ENCODE peak calls at places on chromosomes 16 and 17, in six cellular contexts. E is lower leg skin, V is vagina, C is fibroblast of mammary gland, R is OCI-LY7, G is left ventricle myocardium inferior. Y is an unnamed sample.

GRCh38 chr17:40471856-40472732 is 28.8 kb downstream of the IGFBP4 start:
- DNase-seq in E (no peak), G (no peak), V (no peak), R (no peak), C (no peak), Y (no peak)

GRCh38 chr16:72300892-72301291 is 128.9 kb upstream of the PMFBP1 start:
- DNase-seq in R (no peak), V (no peak), C (no peak), E (no peak), G (no peak), Y (no peak)

GRCh38 chr17:82909322-82909904 is 69.6 kb upstream of the ZNF750 start:
- DNase-seq in R (no peak), E (no peak), V (no peak), C (no peak), G (no peak), Y (no peak)

GRCh38 chr16:51951668-51952298 is 595.2 kb downstream of the TOX3 start:
- DNase-seq in G (no peak), E (no peak), V (no peak), C (no peak), R (no peak), Y (no peak)

GRCh38 chr16:11629071-11630030 is 38.9 kb upstream of the SNN start:
- DNase-seq in E (no peak), C (no peak), G (peak; percentile 41), V (no peak), R (peak; percentile 83), Y (no peak)

GRCh38 chr16:74304164-74304834 is 7.7 kb downstream of the PSMD7 start:
- DNase-seq in R (peak; percentile 34), G (no peak), E (no peak), V (no peak), C (peak; percentile 23), Y (no peak)

GRCh38 chr17:40604327-40605080 is 39.2 kb upstream of the CCR7 start:
- DNase-seq in G (no peak), C (no peak), E (no peak), R (no peak), V (no peak), Y (no peak)

GRCh38 chr16:6249863-6250262 is 1082.8 kb upstream of the RBFOX1 start:
- DNase-seq in E (no peak), G (no peak), V (no peak), C (no peak), R (no peak), Y (no peak)

GRCh38 chr17:30095507-30096244 is 20.9 kb upstream of the NSRP1 start:
- DNase-seq in E (no peak), R (peak; percentile 55), V (no peak), C (peak; percentile 80), G (no peak), Y (no peak)

GRCh38 chr16:71426069-71426879 is 15.6 kb downstream of the TLE7 start:
- DNase-seq in G (no peak), C (peak; percentile 95), R (no peak), V (no peak), E (no peak), Y (no peak)

GRCh38 chr16:23676924-23677480 is 1.7 kb upstream of the PLK1 start:
- DNase-seq in G (no peak), V (no peak), R (no peak), C (peak; percentile 77), E (no peak), Y (no peak)

GRCh38 chr17:64398330-64398729 is 7.7 kb upstream of the PECAM1 start:
- DNase-seq in G (no peak), R (no peak), V (no peak), E (no peak), C (no peak), Y (no peak)

GRCh38 chr16:87161822-87162676 is 155.1 kb downstream of the C16orf95 start:
- DNase-seq in V (no peak), R (peak; percentile 18), C (no peak), G (no peak), E (no peak), Y (no peak)

GRCh38 chr16:30456302-30456701 is 10.6 kb upstream of the SEPHS2 start:
- DNase-seq in V (no peak), R (no peak), G (no peak), E (no peak), C (no peak), Y (no peak)

GRCh38 chr17:72693147-72693878 is 399.2 kb downstream of the SLC39A11 start:
- DNase-seq in R (no peak), C (peak; percentile 66), G (no peak), V (no peak), E (no peak), Y (no peak)

GRCh38 chr16:81740163-81740562 is 38.9 kb upstream of the PLCG2 start:
- DNase-seq in V (no peak), G (no peak), E (no peak), R (peak; percentile 93), C (no peak), Y (no peak)

GRCh38 chr16:85615852-85616607 is 2.9 kb downstream of the GSE1 start:
- DNase-seq in R (peak; percentile 94), C (peak; percentile 71), V (no peak), G (peak; percentile 71), E (peak; percentile 76), Y (peak; percentile 77)
- H3K4me3 ChIP-seq in R (peak overlapping the region; percentile 76), C (no peak overlapping the region), V (peak overlapping the region; percentile 11), G (peak overlapping the region; percentile 82), E (no peak overlapping the region), Y (peak overlapping the region; percentile 61)

GRCh38 chr17:45413498-45413923 is 19.2 kb downstream of the ARHGAP27 start:
- DNase-seq in R (no peak), G (peak; percentile 62), E (no peak), C (no peak), V (no peak), Y (peak; percentile 60)

GRCh38 chr17:45408611-45409421 is 23.9 kb downstream of the ARHGAP27 start:
- DNase-seq in R (no peak), V (no peak), G (no peak), C (no peak), E (no peak), Y (no peak)

GRCh38 chr17:45409659-45410076 is 23.0 kb downstream of the ARHGAP27 start:
- DNase-seq in C (no peak), G (no peak), E (no peak), V (no peak), R (peak; percentile 56), Y (no peak)

GRCh38 chr17:45411348-45412105 is 21.1 kb downstream of the ARHGAP27 start:
- DNase-seq in G (no peak), E (no peak), R (no peak), V (no peak), C (no peak), Y (no peak)

DNA sequence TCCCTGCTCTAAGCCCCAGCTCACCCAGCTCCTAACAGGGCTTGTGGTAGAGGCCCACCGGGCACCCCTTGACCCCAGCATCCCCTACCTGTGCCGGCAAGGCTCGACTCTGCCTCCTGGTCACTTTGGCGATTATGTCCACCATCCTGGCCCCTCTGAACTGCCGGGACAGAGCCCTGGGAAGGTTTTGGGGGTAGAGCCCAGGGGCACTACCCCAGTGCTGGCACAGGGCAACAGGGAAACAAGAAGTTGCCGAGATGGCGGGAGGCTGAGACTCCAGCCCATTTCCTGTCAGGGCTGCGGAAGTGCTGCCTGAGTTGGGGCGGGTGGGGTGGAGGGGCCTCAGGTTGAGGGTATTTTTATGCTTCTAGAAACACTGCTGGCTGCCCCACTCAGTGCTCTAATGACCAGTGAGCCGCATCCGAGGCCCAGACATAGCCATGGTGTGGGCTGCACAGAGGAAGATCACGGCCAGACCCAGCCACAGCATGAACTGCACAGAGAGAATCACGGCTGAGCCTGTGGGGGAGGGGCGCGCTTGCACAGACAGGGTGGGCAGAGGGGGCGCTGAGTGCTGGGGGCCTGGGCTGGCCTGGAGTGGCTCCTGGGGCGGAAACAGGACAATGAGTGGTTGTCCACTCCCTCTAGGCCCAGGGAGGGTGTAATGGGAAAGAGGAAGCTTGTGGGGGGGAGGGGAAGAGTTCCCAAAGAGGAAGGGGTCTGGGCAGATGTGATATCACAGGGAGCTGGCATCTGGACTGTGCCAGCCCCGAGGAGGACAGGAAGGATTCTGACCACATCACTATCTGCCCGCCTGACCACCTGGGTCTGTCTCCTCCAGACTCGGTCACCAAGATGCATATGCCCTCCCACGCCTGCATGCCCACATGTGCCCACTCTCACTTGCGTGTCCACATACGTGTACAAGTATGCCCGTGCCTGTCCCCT is 22.3 kb downstream of the ARHGAP27 start:
- DNase-seq in E (no peak), R (peak; percentile 84), G (no peak), C (no peak), V (no peak), Y (peak; percentile 66)
- H3K4me3 ChIP-seq in E (no peak overlapping the region), R (peak overlapping the region; percentile 75), G (peak overlapping the region; percentile 51), C (no peak overlapping the region), V (peak overlapping the region; percentile 32), Y (peak overlapping the region; percentile 44)

GRCh38 chr17:16438173-16438556 is 22.8 kb downstream of the TRPV2 start:
- DNase-seq in V (no peak), E (no peak), R (no peak), C (no peak), G (no peak), Y (no peak)
- H3K4me3 ChIP-seq in V (peak overlapping the region; percentile 95), E (no peak overlapping the region), R (peak overlapping the region; percentile 98), C (peak overlapping the region; percentile 53), G (peak overlapping the region; percentile 98), Y (peak overlapping the region; percentile 96)

GRCh38 chr17:45257115-45257514 is 4.8 kb downstream of the SPATA32 start:
- DNase-seq in R (no peak), V (no peak), G (no peak), C (no peak), E (no peak), Y (no peak)
- H3K4me3 ChIP-seq in R (no peak overlapping the region), V (no peak overlapping the region), G (no peak overlapping the region), C (no peak overlapping the region), E (no peak overlapping the region), Y (no peak overlapping the region)

DNA sequence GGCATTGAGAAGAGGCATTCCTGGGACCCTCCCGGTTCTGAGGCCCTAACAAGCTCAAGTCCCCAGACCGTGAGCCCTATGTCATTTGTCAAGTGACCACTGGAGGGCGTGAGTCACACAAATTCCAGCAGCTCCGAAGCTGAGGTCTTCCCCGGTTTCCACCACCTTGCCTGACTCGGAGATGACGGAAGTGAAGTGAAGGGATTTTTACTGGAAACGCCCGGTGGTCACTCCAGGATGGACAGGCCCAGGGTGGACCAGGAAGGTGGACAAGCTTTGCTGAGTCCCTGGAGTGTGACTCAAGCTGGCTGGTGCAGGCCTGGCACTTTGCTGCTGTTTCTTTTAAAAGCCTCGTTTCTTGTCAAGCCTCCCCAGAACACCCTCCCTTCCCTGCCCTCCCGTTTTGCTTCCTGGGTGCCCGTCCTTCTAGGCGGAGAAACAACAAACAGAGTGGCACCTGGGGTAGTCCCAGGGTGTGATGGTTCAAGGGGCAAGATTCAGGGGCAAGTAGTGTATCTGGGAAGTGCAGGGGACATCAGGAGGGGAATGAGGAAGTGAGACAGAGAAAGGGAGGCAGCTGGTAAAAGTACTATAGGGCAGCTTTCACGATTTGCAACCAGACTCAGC is 5.3 kb upstream of the NOS2 start:
- DNase-seq in R (peak; percentile 81), G (peak; percentile 80), C (peak; percentile 87), E (peak; percentile 86), V (no peak), Y (peak; percentile 70)
- H3K4me3 ChIP-seq in R (peak overlapping the region; percentile 55), G (peak overlapping the region; percentile 55), C (no peak overlapping the region), E (no peak overlapping the region), V (peak overlapping the region; percentile 31), Y (peak overlapping the region; percentile 16)